ENCODE peak calls at places on chromosomes 13 and 19, in seven cellular contexts. G, A, Y, E, Z, I and B are unnamed samples.
A peak's percentile ranks its signal among the peaks of the same experiment; 100 is the strongest.

GRCh38 chr13:43786766-43787517 is at the start of gene ENOX1:
- DNase-seq in G (peak; percentile 77), A (no peak), Y (no peak), E (peak; percentile 69), Z (no peak), I (peak; percentile 84), B (peak; percentile 44)

GRCh38 chr13:101262306-101262705 is 154.0 kb downstream of the NALCN start:
- DNase-seq in G (no peak), A (no peak), Y (no peak), E (no peak), Z (no peak), I (no peak), B (no peak)

GRCh38 chr19:42348211-42348610 is 22.8 kb downstream of the MEGF8 start:
- DNase-seq in G (no peak), A (no peak), Y (no peak), E (no peak), Z (no peak), I (no peak), B (peak; percentile 49)

GRCh38 chr19:51138549-51138979 is 3.5 kb upstream of the SIGLEC7 start:
- DNase-seq in G (peak; percentile 58), A (no peak), Y (no peak), E (peak; percentile 77), Z (peak; percentile 70), I (no peak), B (peak; percentile 86)

GRCh38 chr19:7907122-7907521 is 3.4 kb downstream of the MAP2K7 start:
- DNase-seq in G (no peak), A (no peak), Y (no peak), E (no peak), Z (peak; percentile 60), I (no peak), B (no peak)

GRCh38 chr19:2385053-2385721 is 25.1 kb downstream of the TMPRSS9 start:
- DNase-seq in G (no peak), A (peak; percentile 66), Y (no peak), E (no peak), Z (no peak), I (peak; percentile 87), B (no peak)

GRCh38 chr19:7953576-7953975 is 10.1 kb upstream of the TIMM44 start:
- DNase-seq in G (no peak), A (no peak), Y (no peak), E (no peak), Z (no peak), I (no peak), B (no peak)

GRCh38 chr13:50509771-50510441 is 333.6 kb downstream of the DLEU7 start:
- DNase-seq in G (no peak), A (no peak), Y (no peak), E (no peak), Z (no peak), I (peak; percentile 27), B (no peak)

GRCh38 chr13:112618501-112618900 is 30.5 kb upstream of the TUBGCP3 start:
- DNase-seq in G (no peak), A (no peak), Y (no peak), E (no peak), Z (no peak), I (no peak), B (no peak)

GRCh38 chr19:48681127-48681470 is 8.3 kb upstream of the NTN5 start:
- DNase-seq in G (no peak), A (no peak), Y (no peak), E (no peak), Z (no peak), I (peak; percentile 25), B (no peak)

GRCh38 chr19:50794074-50794777 is 4.0 kb downstream of the ACP4 start:
- DNase-seq in G (no peak), A (no peak), Y (no peak), E (no peak), Z (no peak), I (peak; percentile 22), B (no peak)

GRCh38 chr13:79870766-79871165 is 389.8 kb downstream of the NDFIP2 start:
- DNase-seq in G (no peak), A (no peak), Y (no peak), E (no peak), Z (no peak), I (peak; percentile 68), B (no peak)

GRCh38 chr13:66402071-66402470 is 828.1 kb downstream of the PCDH9 start:
- DNase-seq in G (no peak), A (no peak), Y (no peak), E (no peak), Z (no peak), I (no peak), B (no peak)

GRCh38 chr13:24276310-24276709 is 33.1 kb upstream of the C1QTNF9 start:
- DNase-seq in G (no peak), A (no peak), Y (no peak), E (no peak), Z (no peak), I (no peak), B (no peak)

GRCh38 chr19:20925481-20925880 is 2.4 kb downstream of the ZNF85 start:
- DNase-seq in G (no peak), A (no peak), Y (no peak), E (no peak), Z (no peak), I (no peak), B (no peak)

GRCh38 chr19:533485-534058 is 2.0 kb downstream of the CDC34 start:
- DNase-seq in G (no peak), A (no peak), Y (no peak), E (no peak), Z (no peak), I (peak; percentile 34), B (no peak)

GRCh38 chr13:33109319-33109718 is 93.1 kb downstream of the KL start:
- DNase-seq in G (no peak), A (no peak), Y (no peak), E (no peak), Z (no peak), I (peak; percentile 58), B (no peak)

GRCh38 chr19:58305932-58306323 is 751 bp downstream of the ERVK3-1 start:
- DNase-seq in G (no peak), A (no peak), Y (no peak), E (no peak), Z (no peak), I (peak; percentile 22), B (no peak)

GRCh38 chr19:58305065-58305931 is at the start of gene ERVK3-1:
- DNase-seq in G (peak; percentile 96), A (peak; percentile 95), Y (peak; percentile 92), E (peak; percentile 98), Z (peak; percentile 98), I (peak; percentile 99), B (peak; percentile 99)

GRCh38 chr19:58307736-58308135 is 2.6 kb downstream of the ERVK3-1 start:
- DNase-seq in G (no peak), A (no peak), Y (no peak), E (no peak), Z (no peak), I (no peak), B (no peak)

GRCh38 chr19:58304748-58305064 is 471 bp upstream of the ERVK3-1 start:
- DNase-seq in G (no peak), A (no peak), Y (no peak), E (no peak), Z (no peak), I (no peak), B (no peak)

DNA sequence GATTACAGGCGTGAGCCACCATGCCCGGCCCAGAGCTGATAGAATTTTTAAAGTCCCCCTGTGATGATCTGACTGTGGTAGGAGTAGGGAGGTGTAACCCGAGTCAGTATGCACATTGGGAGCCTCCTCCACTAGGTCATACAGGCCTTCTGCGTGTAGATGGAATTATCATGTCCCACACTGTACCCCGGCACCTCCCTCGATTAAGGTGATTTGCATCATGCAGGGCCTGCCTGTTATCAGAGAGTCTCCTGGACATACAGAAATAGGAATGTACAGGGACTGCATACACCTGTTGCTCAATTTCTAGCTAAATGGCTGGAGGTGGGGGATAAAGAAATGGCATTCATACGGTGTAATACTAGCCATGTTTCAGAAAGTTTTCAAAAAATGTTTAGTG is 922 bp upstream of the ERVK3-1 start:
- DNase-seq in G (no peak), A (no peak), Y (no peak), E (no peak), Z (no peak), I (no peak), B (no peak)
- H3K4me3 ChIP-seq in G (peak overlapping the region; percentile 96), A (peak overlapping the region; percentile 78), Y (no peak overlapping the region), E (peak overlapping the region; percentile 91), Z (peak overlapping the region; percentile 87), I (peak overlapping the region; percentile 89), B (peak overlapping the region; percentile 77)

DNA sequence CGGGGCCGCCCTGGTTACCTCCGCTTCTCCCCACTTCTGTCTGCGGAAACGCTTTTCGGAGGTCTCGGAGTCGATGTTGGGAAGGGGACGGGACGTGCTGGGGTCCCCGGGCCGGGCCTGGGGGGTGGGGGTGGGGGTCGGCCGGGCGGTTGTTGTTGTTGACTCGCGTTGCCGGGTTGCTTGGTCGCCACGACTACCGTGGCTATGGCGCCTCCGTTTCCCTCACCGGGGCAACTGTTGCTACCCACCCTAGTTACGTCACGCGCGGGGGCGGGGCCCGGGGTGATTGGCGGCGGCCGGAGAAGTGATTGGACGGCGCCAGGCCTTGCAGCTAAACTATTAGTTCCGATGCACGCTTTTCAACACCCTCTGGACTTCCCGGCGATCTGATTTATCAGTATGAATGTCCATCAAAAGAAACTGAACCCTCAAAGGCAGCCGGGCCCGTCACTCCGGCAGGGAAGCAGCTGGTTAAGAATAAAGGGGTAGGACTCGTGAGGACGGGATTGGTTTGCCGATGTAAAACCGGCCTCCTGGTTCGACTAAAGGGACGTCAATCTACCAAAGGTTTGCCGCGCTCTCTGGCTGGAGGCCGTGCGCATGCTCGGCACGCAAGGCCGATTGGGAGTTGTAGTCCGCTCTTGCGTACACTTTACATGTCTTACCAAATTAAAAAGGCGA is at the start of gene RFX1:
- DNase-seq in G (peak; percentile 100), A (peak; percentile 100), Y (peak; percentile 100), E (peak; percentile 100), Z (peak; percentile 100), I (peak; percentile 100), B (peak; percentile 98)
- H3K27ac ChIP-seq in G (peak within 1 kb of the TSS; percentile 99), A (peak within 1 kb of the TSS; percentile 99), Y (peak within 1 kb of the TSS; percentile 100), E (peak within 1 kb of the TSS; percentile 100), Z (peak within 1 kb of the TSS; percentile 100), I (peak within 1 kb of the TSS; percentile 97), B (peak within 1 kb of the TSS; percentile 99)

DNA sequence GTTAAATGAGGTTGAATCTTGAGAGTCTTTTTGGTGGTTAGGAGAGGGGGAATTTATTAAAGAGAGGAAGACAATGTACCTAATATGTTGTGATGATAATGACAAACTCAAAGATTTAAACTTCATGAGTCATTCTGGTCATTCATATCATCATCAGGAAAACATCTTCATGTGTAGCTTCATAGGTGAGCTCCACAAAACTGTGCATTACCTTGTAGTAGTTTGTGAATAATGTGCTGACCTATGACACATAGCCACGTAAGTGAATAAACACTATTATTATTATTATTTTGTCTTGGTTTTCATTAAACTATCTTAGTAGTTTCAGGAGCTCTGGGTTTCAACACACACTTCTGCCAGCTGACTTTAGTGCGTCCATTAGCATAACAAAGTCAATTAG is 997 bp upstream of the GPC6 start:
- DNase-seq in G (no peak), A (no peak), Y (no peak), E (no peak), Z (no peak), I (peak; percentile 17), B (no peak)
- H3K4me3 ChIP-seq in G (no peak overlapping the region), A (no peak overlapping the region), Y (no peak overlapping the region), E (no peak overlapping the region), Z (no peak overlapping the region), I (peak overlapping the region; percentile 83), B (no peak overlapping the region)

DNA sequence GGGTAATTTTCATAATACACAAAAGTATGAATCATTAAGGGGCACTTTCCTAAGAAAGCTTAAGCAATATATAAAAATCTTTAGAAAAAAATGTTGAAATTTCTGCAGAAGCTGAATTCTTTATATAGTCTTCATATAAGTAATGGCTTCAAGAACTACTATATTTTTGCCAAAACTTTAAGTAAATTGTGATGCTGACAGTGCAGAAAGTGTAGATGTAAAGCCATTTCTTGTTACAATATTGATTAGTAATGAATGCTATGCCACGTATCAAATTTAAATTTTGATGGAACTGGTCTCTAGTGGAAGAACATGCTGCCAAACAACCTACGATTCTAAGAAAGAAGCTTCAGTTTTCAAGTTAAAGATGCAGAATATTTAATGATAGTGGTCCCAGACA is 1210.0 kb downstream of the SLITRK1 start:
- DNase-seq in G (no peak), A (no peak), Y (no peak), E (no peak), Z (no peak), I (no peak), B (no peak)
- H3K27ac ChIP-seq in G (no peak overlapping the region), A (no peak overlapping the region), Y (no peak overlapping the region), E (no peak overlapping the region), Z (no peak overlapping the region), I (no peak overlapping the region), B (no peak overlapping the region)